ENCODE peak calls at places on chromosome 10, in five cellular contexts. One of them, this sample, is unnamed.

GRCh38 chr10:1401056-1401965 is 336.0 kb downstream of the ADARB2 start:
- DNase-seq in CD4-positive, alpha-beta T cell: no peak
- DNase-seq in CD4-positive, alpha-beta memory T cell: no peak
- DNase-seq in prostate gland: no peak
- DNase-seq in neuronal stem cell: no peak
- DNase-seq in this sample: no peak

GRCh38 chr10:121942749-121943148 is 14.9 kb upstream of the ATE1 start:
- DNase-seq in prostate gland: no peak
- DNase-seq in CD4-positive, alpha-beta memory T cell: no peak
- DNase-seq in neuronal stem cell: no peak
- DNase-seq in CD4-positive, alpha-beta T cell: no peak
- DNase-seq in this sample: no peak

GRCh38 chr10:68492118-68492517 is 20.3 kb upstream of the DNA2 start:
- DNase-seq in CD4-positive, alpha-beta T cell: no peak
- DNase-seq in CD4-positive, alpha-beta memory T cell: no peak
- DNase-seq in neuronal stem cell: no peak
- DNase-seq in prostate gland: no peak
- DNase-seq in this sample: no peak

GRCh38 chr10:92690211-92691041 is 671 bp downstream of the HHEX start:
- DNase-seq in CD4-positive, alpha-beta T cell: peak; percentile 47
- DNase-seq in prostate gland: no peak
- DNase-seq in neuronal stem cell: peak; percentile 29
- DNase-seq in CD4-positive, alpha-beta memory T cell: peak; percentile 45
- DNase-seq in this sample: peak; percentile 43

GRCh38 chr10:120580651-120581259 is 123.7 kb downstream of the PLPP4 start:
- DNase-seq in CD4-positive, alpha-beta T cell: no peak
- DNase-seq in prostate gland: no peak
- DNase-seq in neuronal stem cell: no peak
- DNase-seq in CD4-positive, alpha-beta memory T cell: no peak
- DNase-seq in this sample: no peak

GRCh38 chr10:24417053-24417452 is 208.1 kb downstream of the KIAA1217 start:
- DNase-seq in CD4-positive, alpha-beta T cell: no peak
- DNase-seq in neuronal stem cell: no peak
- DNase-seq in prostate gland: no peak
- DNase-seq in CD4-positive, alpha-beta memory T cell: no peak
- DNase-seq in this sample: no peak

GRCh38 chr10:96842896-96843723 is 11.0 kb downstream of the LCOR start:
- DNase-seq in neuronal stem cell: no peak
- DNase-seq in CD4-positive, alpha-beta memory T cell: no peak
- DNase-seq in CD4-positive, alpha-beta T cell: no peak
- DNase-seq in prostate gland: peak; percentile 16
- DNase-seq in this sample: no peak

GRCh38 chr10:15015451-15015850 is 28.3 kb upstream of the OLAH start:
- DNase-seq in prostate gland: no peak
- DNase-seq in neuronal stem cell: no peak
- DNase-seq in CD4-positive, alpha-beta memory T cell: no peak
- DNase-seq in CD4-positive, alpha-beta T cell: no peak
- DNase-seq in this sample: no peak

GRCh38 chr10:8665322-8665721 is 610.8 kb downstream of the GATA3 start:
- DNase-seq in CD4-positive, alpha-beta memory T cell: no peak
- DNase-seq in prostate gland: no peak
- DNase-seq in CD4-positive, alpha-beta T cell: no peak
- DNase-seq in neuronal stem cell: no peak
- DNase-seq in this sample: no peak

GRCh38 chr10:47256753-47257336 is 43.2 kb upstream of the GDF10 start:
- DNase-seq in prostate gland: no peak
- DNase-seq in CD4-positive, alpha-beta memory T cell: no peak
- DNase-seq in CD4-positive, alpha-beta T cell: no peak
- DNase-seq in neuronal stem cell: no peak
- DNase-seq in this sample: no peak

GRCh38 chr10:21519327-21519933 is 6.1 kb downstream of the SKIDA1 start:
- DNase-seq in prostate gland: no peak
- DNase-seq in CD4-positive, alpha-beta memory T cell: no peak
- DNase-seq in neuronal stem cell: no peak
- DNase-seq in CD4-positive, alpha-beta T cell: no peak
- DNase-seq in this sample: no peak

GRCh38 chr10:2619472-2619871 is 447.9 kb upstream of the PFKP start:
- DNase-seq in CD4-positive, alpha-beta T cell: no peak
- DNase-seq in neuronal stem cell: no peak
- DNase-seq in prostate gland: no peak
- DNase-seq in CD4-positive, alpha-beta memory T cell: no peak
- DNase-seq in this sample: no peak

GRCh38 chr10:102779680-102780079 is 35.9 kb downstream of the WBP1L start:
- DNase-seq in prostate gland: no peak
- DNase-seq in CD4-positive, alpha-beta memory T cell: no peak
- DNase-seq in CD4-positive, alpha-beta T cell: no peak
- DNase-seq in neuronal stem cell: no peak
- DNase-seq in this sample: no peak

GRCh38 chr10:43220971-43221418 is 45.9 kb downstream of the RASGEF1A start:
- DNase-seq in prostate gland: no peak
- DNase-seq in CD4-positive, alpha-beta T cell: no peak
- DNase-seq in neuronal stem cell: no peak
- DNase-seq in CD4-positive, alpha-beta memory T cell: no peak
- DNase-seq in this sample: peak; percentile 4

GRCh38 chr10:43222296-43222695 is 44.6 kb downstream of the RASGEF1A start:
- DNase-seq in CD4-positive, alpha-beta T cell: no peak
- DNase-seq in prostate gland: no peak
- DNase-seq in neuronal stem cell: no peak
- DNase-seq in CD4-positive, alpha-beta memory T cell: no peak
- DNase-seq in this sample: peak; percentile 3

GRCh38 chr10:43219848-43220247 is 47.0 kb downstream of the RASGEF1A start:
- DNase-seq in CD4-positive, alpha-beta T cell: no peak
- DNase-seq in CD4-positive, alpha-beta memory T cell: no peak
- DNase-seq in prostate gland: no peak
- DNase-seq in neuronal stem cell: no peak
- DNase-seq in this sample: no peak

GRCh38 chr10:43223056-43223455 is 43.8 kb downstream of the RASGEF1A start:
- DNase-seq in neuronal stem cell: no peak
- DNase-seq in CD4-positive, alpha-beta T cell: no peak
- DNase-seq in prostate gland: no peak
- DNase-seq in CD4-positive, alpha-beta memory T cell: no peak
- DNase-seq in this sample: peak; percentile 1

DNA sequence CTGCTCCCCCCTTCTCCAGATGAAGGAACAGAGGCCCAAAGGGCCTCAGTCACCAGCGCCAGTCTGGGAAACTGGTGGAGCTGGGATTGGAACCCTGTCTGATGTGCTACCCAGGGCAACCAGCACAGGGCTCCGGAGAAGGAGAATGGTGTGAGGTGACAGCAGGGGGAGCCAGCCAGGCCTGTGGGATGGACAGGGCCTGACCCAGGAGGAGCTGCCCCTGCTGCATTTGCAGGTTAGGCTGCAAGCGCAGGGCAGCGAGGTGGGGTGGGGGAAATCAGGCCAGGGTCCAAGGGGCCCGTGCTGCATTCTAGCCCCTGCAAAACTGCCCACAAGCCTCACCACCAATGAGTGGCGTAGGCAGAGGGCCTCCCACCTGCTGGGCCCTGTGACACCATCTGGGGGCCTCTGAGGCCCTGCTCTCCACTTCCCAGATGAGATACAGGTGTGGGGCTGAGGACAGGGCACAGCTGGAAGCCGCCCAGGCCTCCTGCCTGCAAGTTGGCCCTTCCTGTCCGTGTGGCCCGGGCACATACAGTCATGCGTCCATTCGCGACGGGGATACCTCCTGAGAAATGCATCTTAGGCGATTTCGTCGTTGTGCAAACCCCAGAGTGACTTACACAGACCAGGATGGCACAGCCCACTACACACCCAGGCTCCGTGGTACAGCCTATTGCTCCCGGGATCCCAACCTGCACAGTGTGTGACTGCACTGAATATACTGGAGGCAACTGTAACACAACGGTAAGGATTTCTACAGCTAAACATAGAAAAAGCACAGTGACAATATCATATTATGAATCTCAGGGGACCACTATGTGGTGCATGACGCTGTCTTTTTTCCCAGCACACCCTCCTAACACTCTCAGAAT is 45.2 kb downstream of the RASGEF1A start:
- DNase-seq in CD4-positive, alpha-beta T cell: no peak
- DNase-seq in prostate gland: no peak
- DNase-seq in CD4-positive, alpha-beta memory T cell: no peak
- DNase-seq in neuronal stem cell: no peak
- DNase-seq in this sample: peak; percentile 7
- H3K9me3 ChIP-seq in CD4-positive, alpha-beta T cell: no peaks in the 10 kb centered on the region
- H3K9me3 ChIP-seq in prostate gland: no peaks in the 10 kb centered on the region
- H3K9me3 ChIP-seq in CD4-positive, alpha-beta memory T cell: no peaks in the 10 kb centered on the region
- H3K9me3 ChIP-seq in neuronal stem cell: no peaks in the 10 kb centered on the region
- H3K9me3 ChIP-seq in this sample: no peaks in the 10 kb centered on the region

GRCh38 chr10:101008823-101009423 is 9.3 kb downstream of the LZTS2 start:
- DNase-seq in neuronal stem cell: no peak
- DNase-seq in CD4-positive, alpha-beta memory T cell: no peak
- DNase-seq in prostate gland: no peak
- DNase-seq in CD4-positive, alpha-beta T cell: no peak
- DNase-seq in this sample: no peak
- H3K9me3 ChIP-seq in neuronal stem cell: no peaks in the 10 kb centered on the region
- H3K9me3 ChIP-seq in CD4-positive, alpha-beta memory T cell: no peaks in the 10 kb centered on the region
- H3K9me3 ChIP-seq in prostate gland: no peaks in the 10 kb centered on the region
- H3K9me3 ChIP-seq in CD4-positive, alpha-beta T cell: no peaks in the 10 kb centered on the region
- H3K9me3 ChIP-seq in this sample: no peaks in the 10 kb centered on the region

DNA sequence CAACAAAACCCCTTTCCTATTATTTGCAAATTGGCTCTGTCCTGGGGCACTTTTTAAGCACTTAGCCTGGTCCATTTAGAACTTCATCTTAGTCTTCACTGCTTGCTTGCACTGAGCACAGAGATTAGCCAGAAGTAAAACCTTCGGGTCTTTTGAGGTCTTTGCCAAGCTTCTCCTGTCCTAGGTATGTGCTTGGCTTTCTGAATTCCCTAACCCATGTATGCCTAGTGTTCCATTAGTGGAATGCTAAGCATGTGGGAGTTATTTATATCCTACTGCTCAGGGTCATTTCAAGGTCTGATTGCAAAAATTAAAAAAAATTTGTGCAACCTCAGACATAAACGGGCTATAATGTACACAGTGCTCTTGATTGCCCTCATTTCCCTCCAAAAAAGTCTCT is 18.0 kb downstream of the ZNF37A start:
- DNase-seq in neuronal stem cell: no peak
- DNase-seq in CD4-positive, alpha-beta T cell: no peak
- DNase-seq in prostate gland: no peak
- DNase-seq in CD4-positive, alpha-beta memory T cell: no peak
- DNase-seq in this sample: no peak
- H3K9me3 ChIP-seq in neuronal stem cell: peaks cover 43% of the 10 kb centered on the region
- H3K9me3 ChIP-seq in CD4-positive, alpha-beta T cell: peaks cover 72% of the 10 kb centered on the region
- H3K9me3 ChIP-seq in prostate gland: no peaks in the 10 kb centered on the region
- H3K9me3 ChIP-seq in CD4-positive, alpha-beta memory T cell: peaks cover 15% of the 10 kb centered on the region
- H3K9me3 ChIP-seq in this sample: peaks cover 32% of the 10 kb centered on the region

GRCh38 chr10:81600185-81600584 is 274.8 kb upstream of the NRG3 start:
- DNase-seq in prostate gland: no peak
- DNase-seq in CD4-positive, alpha-beta memory T cell: no peak
- DNase-seq in neuronal stem cell: no peak
- DNase-seq in CD4-positive, alpha-beta T cell: no peak
- DNase-seq in this sample: no peak
- H3K9me3 ChIP-seq in prostate gland: no peaks in the 10 kb centered on the region
- H3K9me3 ChIP-seq in CD4-positive, alpha-beta memory T cell: no peaks in the 10 kb centered on the region
- H3K9me3 ChIP-seq in neuronal stem cell: no peaks in the 10 kb centered on the region
- H3K9me3 ChIP-seq in CD4-positive, alpha-beta T cell: no peaks in the 10 kb centered on the region
- H3K9me3 ChIP-seq in this sample: no peaks in the 10 kb centered on the region